ENCODE peak calls at places on chromosomes 7 and 10, in six cellular contexts. One of them, this sample, is unnamed.

GRCh38 chr7:3028767-3029111 is 14.9 kb downstream of the CARD11 start:
- DNase-seq in mesenchymal stem cell: no peak
- DNase-seq in IMR-90: no peak
- DNase-seq in mesendoderm: no peak
- DNase-seq in neuronal stem cell: no peak
- DNase-seq in H1: no peak
- DNase-seq in this sample: no peak

GRCh38 chr7:114650491-114650890 is 235.9 kb downstream of the FOXP2 start:
- DNase-seq in mesenchymal stem cell: no peak
- DNase-seq in IMR-90: no peak
- DNase-seq in mesendoderm: peak; percentile 58
- DNase-seq in neuronal stem cell: no peak
- DNase-seq in H1: no peak
- DNase-seq in this sample: no peak

GRCh38 chr7:93048136-93048930 is 69.4 kb downstream of the SAMD9 start:
- DNase-seq in mesenchymal stem cell: peak; percentile 21
- DNase-seq in IMR-90: peak; percentile 86
- DNase-seq in mesendoderm: no peak
- DNase-seq in neuronal stem cell: no peak
- DNase-seq in H1: no peak
- DNase-seq in this sample: no peak

GRCh38 chr10:132889091-132889490 is 53.3 kb downstream of the CFAP46 start:
- DNase-seq in mesenchymal stem cell: no peak
- DNase-seq in IMR-90: peak; percentile 10
- DNase-seq in mesendoderm: no peak
- DNase-seq in neuronal stem cell: no peak
- DNase-seq in H1: no peak
- DNase-seq in this sample: no peak

GRCh38 chr7:124009321-124009720 is 23.5 kb downstream of the TMEM229A start:
- DNase-seq in mesenchymal stem cell: no peak
- DNase-seq in IMR-90: no peak
- DNase-seq in mesendoderm: peak; percentile 62
- DNase-seq in neuronal stem cell: no peak
- DNase-seq in H1: no peak
- DNase-seq in this sample: no peak

GRCh38 chr7:128974241-128974934 is 36.7 kb downstream of the IRF5 start:
- DNase-seq in mesenchymal stem cell: no peak
- DNase-seq in IMR-90: peak; percentile 45
- DNase-seq in mesendoderm: peak; percentile 50
- DNase-seq in neuronal stem cell: no peak
- DNase-seq in H1: no peak
- DNase-seq in this sample: no peak

GRCh38 chr10:103713676-103714075 is 141.7 kb downstream of the SH3PXD2A start:
- DNase-seq in mesenchymal stem cell: no peak
- DNase-seq in IMR-90: no peak
- DNase-seq in mesendoderm: no peak
- DNase-seq in neuronal stem cell: no peak
- DNase-seq in H1: no peak
- DNase-seq in this sample: no peak

GRCh38 chr10:10755490-10755889 is 262.2 kb upstream of the CELF2 start:
- DNase-seq in mesenchymal stem cell: no peak
- DNase-seq in IMR-90: no peak
- DNase-seq in mesendoderm: no peak
- DNase-seq in neuronal stem cell: no peak
- DNase-seq in H1: no peak
- DNase-seq in this sample: no peak

GRCh38 chr7:106471686-106472440 is 187.1 kb upstream of the NAMPT start:
- DNase-seq in mesenchymal stem cell: no peak
- DNase-seq in IMR-90: no peak
- DNase-seq in mesendoderm: no peak
- DNase-seq in neuronal stem cell: no peak
- DNase-seq in H1: no peak
- DNase-seq in this sample: no peak

GRCh38 chr7:92790987-92791386 is 45.4 kb downstream of the CDK6 start:
- DNase-seq in mesenchymal stem cell: no peak
- DNase-seq in IMR-90: peak; percentile 65
- DNase-seq in mesendoderm: peak; percentile 35
- DNase-seq in neuronal stem cell: no peak
- DNase-seq in H1: no peak
- DNase-seq in this sample: no peak

GRCh38 chr10:50556238-50557120 is 67.3 kb downstream of the SGMS1 start:
- DNase-seq in mesenchymal stem cell: no peak
- DNase-seq in IMR-90: no peak
- DNase-seq in mesendoderm: no peak
- DNase-seq in neuronal stem cell: no peak
- DNase-seq in H1: no peak
- DNase-seq in this sample: no peak

GRCh38 chr10:34236927-34237326 is 578.2 kb downstream of the PARD3 start:
- DNase-seq in mesenchymal stem cell: peak; percentile 61
- DNase-seq in IMR-90: peak; percentile 69
- DNase-seq in mesendoderm: no peak
- DNase-seq in neuronal stem cell: no peak
- DNase-seq in H1: no peak
- DNase-seq in this sample: no peak

GRCh38 chr10:96374004-96374403 is 15.2 kb upstream of the OPALIN start:
- DNase-seq in mesenchymal stem cell: no peak
- DNase-seq in IMR-90: no peak
- DNase-seq in mesendoderm: no peak
- DNase-seq in neuronal stem cell: no peak
- DNase-seq in H1: no peak
- DNase-seq in this sample: no peak

GRCh38 chr10:625335-625699 is 64.2 kb downstream of the DIP2C start:
- DNase-seq in mesenchymal stem cell: peak; percentile 88
- DNase-seq in IMR-90: no peak
- DNase-seq in mesendoderm: no peak
- DNase-seq in neuronal stem cell: no peak
- DNase-seq in H1: no peak
- DNase-seq in this sample: no peak

GRCh38 chr10:4025339-4025738 is 240.3 kb upstream of the KLF6 start:
- DNase-seq in mesenchymal stem cell: no peak
- DNase-seq in IMR-90: no peak
- DNase-seq in mesendoderm: no peak
- DNase-seq in neuronal stem cell: no peak
- DNase-seq in H1: no peak
- DNase-seq in this sample: no peak
- H2BK15ac ChIP-seq in mesenchymal stem cell: no peak overlapping the region
- H2BK15ac ChIP-seq in IMR-90: no peak overlapping the region
- H2BK15ac ChIP-seq in mesendoderm: no peak overlapping the region
- H2BK15ac ChIP-seq in neuronal stem cell: no peak overlapping the region
- H2BK15ac ChIP-seq in H1: no peak overlapping the region
- H2BK15ac ChIP-seq in this sample: no peak overlapping the region

GRCh38 chr7:130365511-130366441 is 14.5 kb upstream of the CPA1 start:
- DNase-seq in mesenchymal stem cell: peak; percentile 93
- DNase-seq in IMR-90: peak; percentile 94
- DNase-seq in mesendoderm: peak; percentile 33
- DNase-seq in neuronal stem cell: no peak
- DNase-seq in H1: no peak
- DNase-seq in this sample: no peak

GRCh38 chr7:130365093-130365492 is 15.2 kb upstream of the CPA1 start:
- DNase-seq in mesenchymal stem cell: no peak
- DNase-seq in IMR-90: no peak
- DNase-seq in mesendoderm: no peak
- DNase-seq in neuronal stem cell: no peak
- DNase-seq in H1: no peak
- DNase-seq in this sample: no peak

GRCh38 chr7:130367088-130367755 is 13.1 kb upstream of the CPA1 start:
- DNase-seq in mesenchymal stem cell: no peak
- DNase-seq in IMR-90: no peak
- DNase-seq in mesendoderm: no peak
- DNase-seq in neuronal stem cell: no peak
- DNase-seq in H1: no peak
- DNase-seq in this sample: no peak

GRCh38 chr7:130367836-130368235 is 12.5 kb upstream of the CPA1 start:
- DNase-seq in mesenchymal stem cell: no peak
- DNase-seq in IMR-90: no peak
- DNase-seq in mesendoderm: no peak
- DNase-seq in neuronal stem cell: no peak
- DNase-seq in H1: no peak
- DNase-seq in this sample: no peak

DNA sequence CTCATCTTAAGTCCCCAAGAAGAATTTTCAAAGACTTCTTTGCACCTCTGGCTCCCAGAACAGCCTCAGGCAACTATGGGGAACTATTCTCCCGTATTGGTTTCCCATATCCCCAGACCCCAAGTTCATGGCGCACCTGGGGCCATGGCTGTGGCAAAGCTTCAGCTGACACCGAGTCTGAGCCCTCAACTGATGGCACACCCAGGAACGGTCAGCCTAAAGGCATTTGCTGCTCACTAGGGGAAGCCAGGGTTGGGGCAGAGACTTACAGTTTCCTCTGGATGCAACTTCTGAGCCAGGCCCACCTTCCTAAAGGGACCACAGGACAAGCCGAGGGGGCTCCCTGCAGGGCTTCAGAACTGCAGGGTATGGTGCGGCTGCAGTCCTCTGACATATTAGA is 13.7 kb upstream of the CPA1 start:
- DNase-seq in mesenchymal stem cell: peak; percentile 37
- DNase-seq in IMR-90: peak; percentile 42
- DNase-seq in mesendoderm: no peak
- DNase-seq in neuronal stem cell: no peak
- DNase-seq in H1: no peak
- DNase-seq in this sample: no peak
- H3K79me1 ChIP-seq in mesenchymal stem cell: no peaks in the 10 kb centered on the region
- H3K79me1 ChIP-seq in IMR-90: peaks cover 17% of the 10 kb centered on the region
- H3K79me1 ChIP-seq in mesendoderm: no peaks in the 10 kb centered on the region
- H3K79me1 ChIP-seq in neuronal stem cell: no peaks in the 10 kb centered on the region
- H3K79me1 ChIP-seq in H1: no peaks in the 10 kb centered on the region
- H3K79me1 ChIP-seq in this sample: no peaks in the 10 kb centered on the region

DNA sequence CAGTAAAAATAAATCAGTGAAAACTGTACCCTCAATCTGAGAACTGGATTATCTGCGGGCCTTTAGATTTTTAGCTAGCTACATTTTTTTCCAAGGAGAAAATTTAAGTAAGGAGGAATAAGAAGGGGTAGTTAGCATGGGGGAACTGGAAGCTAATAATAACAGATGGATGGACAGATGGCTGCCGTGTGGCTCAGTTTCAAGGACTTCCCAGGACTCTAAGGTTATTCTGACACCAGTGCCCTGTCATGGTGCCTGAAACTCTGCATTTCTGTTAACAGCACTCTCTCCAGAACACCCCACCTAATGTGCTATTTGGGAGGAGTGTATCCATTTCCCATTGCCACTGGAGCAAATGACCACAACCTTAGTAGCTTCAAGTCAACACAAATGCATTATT is 75.7 kb upstream of the PDE1C start:
- DNase-seq in mesenchymal stem cell: no peak
- DNase-seq in IMR-90: no peak
- DNase-seq in mesendoderm: no peak
- DNase-seq in neuronal stem cell: no peak
- DNase-seq in H1: no peak
- DNase-seq in this sample: no peak
- H2BK15ac ChIP-seq in mesenchymal stem cell: no peak overlapping the region
- H2BK15ac ChIP-seq in IMR-90: peak overlapping the region; percentile 7
- H2BK15ac ChIP-seq in mesendoderm: no peak overlapping the region
- H2BK15ac ChIP-seq in neuronal stem cell: no peak overlapping the region
- H2BK15ac ChIP-seq in H1: no peak overlapping the region
- H2BK15ac ChIP-seq in this sample: no peak overlapping the region

GRCh38 chr10:130935051-130935450 is 376.5 kb downstream of the TCERG1L start:
- DNase-seq in mesenchymal stem cell: no peak
- DNase-seq in IMR-90: no peak
- DNase-seq in mesendoderm: peak; percentile 85
- DNase-seq in neuronal stem cell: no peak
- DNase-seq in H1: no peak
- DNase-seq in this sample: no peak

GRCh38 chr10:130934333-130935035 is 377.0 kb downstream of the TCERG1L start:
- DNase-seq in mesenchymal stem cell: no peak
- DNase-seq in IMR-90: no peak
- DNase-seq in mesendoderm: peak; percentile 97
- DNase-seq in neuronal stem cell: no peak
- DNase-seq in H1: no peak
- DNase-seq in this sample: peak; percentile 37

GRCh38 chr10:130935897-130936550 is 375.5 kb downstream of the TCERG1L start:
- DNase-seq in mesenchymal stem cell: no peak
- DNase-seq in IMR-90: no peak
- DNase-seq in mesendoderm: peak; percentile 35
- DNase-seq in neuronal stem cell: no peak
- DNase-seq in H1: no peak
- DNase-seq in this sample: peak; percentile 64

GRCh38 chr10:130938051-130938450 is 373.5 kb downstream of the TCERG1L start:
- DNase-seq in mesenchymal stem cell: no peak
- DNase-seq in IMR-90: no peak
- DNase-seq in mesendoderm: no peak
- DNase-seq in neuronal stem cell: no peak
- DNase-seq in H1: no peak
- DNase-seq in this sample: no peak

GRCh38 chr10:130936844-130937243 is 374.7 kb downstream of the TCERG1L start:
- DNase-seq in mesenchymal stem cell: no peak
- DNase-seq in IMR-90: no peak
- DNase-seq in mesendoderm: no peak
- DNase-seq in neuronal stem cell: no peak
- DNase-seq in H1: no peak
- DNase-seq in this sample: no peak
- H3K79me1 ChIP-seq in mesenchymal stem cell: no peaks in the 10 kb centered on the region
- H3K79me1 ChIP-seq in IMR-90: no peaks in the 10 kb centered on the region
- H3K79me1 ChIP-seq in mesendoderm: no peaks in the 10 kb centered on the region
- H3K79me1 ChIP-seq in neuronal stem cell: peaks cover 2% of the 10 kb centered on the region
- H3K79me1 ChIP-seq in H1: no peaks in the 10 kb centered on the region
- H3K79me1 ChIP-seq in this sample: no peaks in the 10 kb centered on the region

GRCh38 chr7:9876053-9876452 is 1097.6 kb upstream of the PHF14 start:
- DNase-seq in mesenchymal stem cell: no peak
- DNase-seq in IMR-90: no peak
- DNase-seq in mesendoderm: no peak
- DNase-seq in neuronal stem cell: no peak
- DNase-seq in H1: no peak
- DNase-seq in this sample: no peak
- H2BK15ac ChIP-seq in mesenchymal stem cell: no peak overlapping the region
- H2BK15ac ChIP-seq in IMR-90: no peak overlapping the region
- H2BK15ac ChIP-seq in mesendoderm: no peak overlapping the region
- H2BK15ac ChIP-seq in neuronal stem cell: no peak overlapping the region
- H2BK15ac ChIP-seq in H1: no peak overlapping the region
- H2BK15ac ChIP-seq in this sample: no peak overlapping the region

GRCh38 chr10:5547934-5548660 is 23.3 kb downstream of the CALML3 start:
- DNase-seq in mesenchymal stem cell: peak; percentile 34
- DNase-seq in IMR-90: no peak
- DNase-seq in mesendoderm: no peak
- DNase-seq in neuronal stem cell: no peak
- DNase-seq in H1: no peak
- DNase-seq in this sample: no peak

GRCh38 chr10:5549462-5550249 is 24.9 kb downstream of the CALML3 start:
- DNase-seq in mesenchymal stem cell: no peak
- DNase-seq in IMR-90: no peak
- DNase-seq in mesendoderm: no peak
- DNase-seq in neuronal stem cell: no peak
- DNase-seq in H1: no peak
- DNase-seq in this sample: no peak

GRCh38 chr10:5551531-5552375 is 27.0 kb downstream of the CALML3 start:
- DNase-seq in mesenchymal stem cell: peak; percentile 70
- DNase-seq in IMR-90: peak; percentile 47
- DNase-seq in mesendoderm: no peak
- DNase-seq in neuronal stem cell: no peak
- DNase-seq in H1: no peak
- DNase-seq in this sample: no peak

GRCh38 chr10:5550621-5551530 is 26.1 kb downstream of the CALML3 start:
- DNase-seq in mesenchymal stem cell: peak; percentile 73
- DNase-seq in IMR-90: peak; percentile 53
- DNase-seq in mesendoderm: no peak
- DNase-seq in neuronal stem cell: no peak
- DNase-seq in H1: no peak
- DNase-seq in this sample: no peak

GRCh38 chr10:5550250-5550545 is 25.4 kb downstream of the CALML3 start:
- DNase-seq in mesenchymal stem cell: no peak
- DNase-seq in IMR-90: no peak
- DNase-seq in mesendoderm: no peak
- DNase-seq in neuronal stem cell: no peak
- DNase-seq in H1: no peak
- DNase-seq in this sample: no peak
- H3K79me1 ChIP-seq in mesenchymal stem cell: no peaks in the 10 kb centered on the region
- H3K79me1 ChIP-seq in IMR-90: peaks cover 16% of the 10 kb centered on the region
- H3K79me1 ChIP-seq in mesendoderm: no peaks in the 10 kb centered on the region
- H3K79me1 ChIP-seq in neuronal stem cell: no peaks in the 10 kb centered on the region
- H3K79me1 ChIP-seq in H1: no peaks in the 10 kb centered on the region
- H3K79me1 ChIP-seq in this sample: no peaks in the 10 kb centered on the region

This sample was measured in H9.